ENCODE peak calls at places on chromosomes 4 and X, in six cellular contexts. One of them, this sample, is unnamed.

GRCh38 chrX:118392726-118393125 is 46.8 kb downstream of the WDR44 start:
- DNase-seq in IMR-90: peak; percentile 37
- DNase-seq in heart left ventricle: no peak
- DNase-seq in body of pancreas: no peak
- DNase-seq in ovary: no peak
- DNase-seq in tibial nerve: no peak
- DNase-seq in this sample: no peak

GRCh38 chr4:81425087-81425486 is 46.6 kb downstream of the RASGEF1B start:
- DNase-seq in IMR-90: no peak
- DNase-seq in heart left ventricle: no peak
- DNase-seq in body of pancreas: no peak
- DNase-seq in ovary: no peak
- DNase-seq in tibial nerve: no peak
- DNase-seq in this sample: peak; percentile 50

GRCh38 chr4:84803121-84803520 is 163.4 kb downstream of the WDFY3 start:
- DNase-seq in IMR-90: no peak
- DNase-seq in heart left ventricle: no peak
- DNase-seq in body of pancreas: no peak
- DNase-seq in ovary: no peak
- DNase-seq in tibial nerve: no peak
- DNase-seq in this sample: no peak

GRCh38 chr4:88217169-88217568 is 58.7 kb upstream of the ABCG2 start:
- DNase-seq in IMR-90: no peak
- DNase-seq in heart left ventricle: no peak
- DNase-seq in body of pancreas: no peak
- DNase-seq in ovary: no peak
- DNase-seq in tibial nerve: no peak
- DNase-seq in this sample: no peak

GRCh38 chr4:55793479-55793878 is 26.1 kb upstream of the EXOC1L start:
- DNase-seq in IMR-90: no peak
- DNase-seq in heart left ventricle: no peak
- DNase-seq in body of pancreas: no peak
- DNase-seq in ovary: no peak
- DNase-seq in tibial nerve: no peak
- DNase-seq in this sample: no peak

GRCh38 chr4:136741468-136741867 is 790.8 kb downstream of the PCDH18 start:
- DNase-seq in IMR-90: peak; percentile 81
- DNase-seq in heart left ventricle: no peak
- DNase-seq in body of pancreas: no peak
- DNase-seq in ovary: no peak
- DNase-seq in tibial nerve: no peak
- DNase-seq in this sample: no peak

GRCh38 chrX:115054876-115055275 is 37.5 kb upstream of the IL13RA2 start:
- DNase-seq in IMR-90: no peak
- DNase-seq in heart left ventricle: no peak
- DNase-seq in body of pancreas: no peak
- DNase-seq in ovary: no peak
- DNase-seq in tibial nerve: no peak
- DNase-seq in this sample: no peak

GRCh38 chr4:45063166-45063565 is 336.8 kb upstream of the GNPDA2 start:
- DNase-seq in IMR-90: no peak
- DNase-seq in heart left ventricle: no peak
- DNase-seq in body of pancreas: no peak
- DNase-seq in ovary: no peak
- DNase-seq in tibial nerve: no peak
- DNase-seq in this sample: no peak

GRCh38 chrX:1667566-1667965 is 52.7 kb downstream of the ASMT start:
- DNase-seq in IMR-90: no peak
- DNase-seq in heart left ventricle: no peak
- DNase-seq in body of pancreas: no peak
- DNase-seq in ovary: no peak
- DNase-seq in tibial nerve: no peak
- DNase-seq in this sample: no peak

GRCh38 chr4:83075696-83076095 is 38.8 kb downstream of the PLAC8 start:
- DNase-seq in IMR-90: peak; percentile 78
- DNase-seq in heart left ventricle: no peak
- DNase-seq in body of pancreas: no peak
- DNase-seq in ovary: no peak
- DNase-seq in tibial nerve: no peak
- DNase-seq in this sample: no peak

GRCh38 chrX:130826249-130826648 is 76.8 kb downstream of the ENOX2 start:
- DNase-seq in IMR-90: no peak
- DNase-seq in heart left ventricle: no peak
- DNase-seq in body of pancreas: no peak
- DNase-seq in ovary: no peak
- DNase-seq in tibial nerve: no peak
- DNase-seq in this sample: no peak

GRCh38 chr4:136922066-136922465 is 610.2 kb downstream of the PCDH18 start:
- DNase-seq in IMR-90: no peak
- DNase-seq in heart left ventricle: no peak
- DNase-seq in body of pancreas: no peak
- DNase-seq in ovary: no peak
- DNase-seq in tibial nerve: no peak
- DNase-seq in this sample: no peak

GRCh38 chrX:22314692-22315091 is 42.0 kb downstream of the CBLL2 start:
- DNase-seq in IMR-90: peak; percentile 15
- DNase-seq in heart left ventricle: no peak
- DNase-seq in body of pancreas: no peak
- DNase-seq in ovary: no peak
- DNase-seq in tibial nerve: no peak
- DNase-seq in this sample: no peak

GRCh38 chr4:149645790-149646189 is 169.9 kb downstream of the IQCM start:
- DNase-seq in IMR-90: no peak
- DNase-seq in heart left ventricle: no peak
- DNase-seq in body of pancreas: no peak
- DNase-seq in ovary: no peak
- DNase-seq in tibial nerve: no peak
- DNase-seq in this sample: no peak

GRCh38 chr4:188417181-188417580 is 277.9 kb downstream of the TRIML1 start:
- DNase-seq in IMR-90: peak; percentile 15
- DNase-seq in heart left ventricle: no peak
- DNase-seq in body of pancreas: no peak
- DNase-seq in ovary: no peak
- DNase-seq in tibial nerve: no peak
- DNase-seq in this sample: no peak

GRCh38 chr4:175456131-175456530 is 355.9 kb downstream of the GPM6A start:
- DNase-seq in IMR-90: no peak
- DNase-seq in heart left ventricle: no peak
- DNase-seq in body of pancreas: no peak
- DNase-seq in ovary: no peak
- DNase-seq in tibial nerve: no peak
- DNase-seq in this sample: no peak

GRCh38 chr4:102578819-102579218 is 77.7 kb downstream of the NFKB1 start:
- DNase-seq in IMR-90: no peak
- DNase-seq in heart left ventricle: no peak
- DNase-seq in body of pancreas: no peak
- DNase-seq in ovary: no peak
- DNase-seq in tibial nerve: no peak
- DNase-seq in this sample: peak; percentile 42

GRCh38 chrX:129318375-129318774 is 204.9 kb downstream of the SMARCA1 start:
- DNase-seq in IMR-90: peak; percentile 35
- DNase-seq in heart left ventricle: no peak
- DNase-seq in body of pancreas: no peak
- DNase-seq in ovary: no peak
- DNase-seq in tibial nerve: no peak
- DNase-seq in this sample: no peak

GRCh38 chr4:156336516-156336915 is 382.9 kb upstream of the CTSO start:
- DNase-seq in IMR-90: no peak
- DNase-seq in heart left ventricle: no peak
- DNase-seq in body of pancreas: no peak
- DNase-seq in ovary: no peak
- DNase-seq in tibial nerve: no peak
- DNase-seq in this sample: no peak

GRCh38 chrX:56120242-56120641 is 111.9 kb upstream of the KLF8 start:
- DNase-seq in IMR-90: no peak
- DNase-seq in heart left ventricle: no peak
- DNase-seq in body of pancreas: no peak
- DNase-seq in ovary: no peak
- DNase-seq in tibial nerve: no peak
- DNase-seq in this sample: no peak

GRCh38 chr4:59553739-59554126 is 1646.4 kb upstream of the ADGRL3 start:
- DNase-seq in IMR-90: no peak
- DNase-seq in heart left ventricle: no peak
- DNase-seq in body of pancreas: no peak
- DNase-seq in ovary: no peak
- DNase-seq in tibial nerve: no peak
- DNase-seq in this sample: peak; percentile 11

GRCh38 chr4:48329976-48330375 is 11.4 kb upstream of the SLAIN2 start:
- DNase-seq in IMR-90: peak; percentile 91
- DNase-seq in heart left ventricle: no peak
- DNase-seq in body of pancreas: no peak
- DNase-seq in ovary: no peak
- DNase-seq in tibial nerve: no peak
- DNase-seq in this sample: no peak

GRCh38 chr4:81353861-81354260 is 117.8 kb downstream of the RASGEF1B start:
- DNase-seq in IMR-90: peak; percentile 84
- DNase-seq in heart left ventricle: no peak
- DNase-seq in body of pancreas: no peak
- DNase-seq in ovary: no peak
- DNase-seq in tibial nerve: no peak
- DNase-seq in this sample: no peak

GRCh38 chrX:134931550-134931949 is 59.2 kb upstream of the SMIM10 start:
- DNase-seq in IMR-90: no peak
- DNase-seq in heart left ventricle: no peak
- DNase-seq in body of pancreas: no peak
- DNase-seq in ovary: no peak
- DNase-seq in tibial nerve: no peak
- DNase-seq in this sample: peak; percentile 4

GRCh38 chrX:86237482-86237881 is 89.2 kb downstream of the DACH2 start:
- DNase-seq in IMR-90: no peak
- DNase-seq in heart left ventricle: no peak
- DNase-seq in body of pancreas: no peak
- DNase-seq in ovary: no peak
- DNase-seq in tibial nerve: no peak
- DNase-seq in this sample: no peak

GRCh38 chr4:6230827-6231662 is 30.7 kb upstream of the JAKMIP1 start:
- DNase-seq in IMR-90: no peak
- DNase-seq in heart left ventricle: peak; percentile 27
- DNase-seq in body of pancreas: no peak
- DNase-seq in ovary: no peak
- DNase-seq in tibial nerve: no peak
- DNase-seq in this sample: no peak

GRCh38 chrX:51144828-51145442 is 187.7 kb upstream of the NUDT10 start:
- DNase-seq in IMR-90: peak; percentile 10
- DNase-seq in heart left ventricle: no peak
- DNase-seq in body of pancreas: peak; percentile 45
- DNase-seq in ovary: no peak
- DNase-seq in tibial nerve: no peak
- DNase-seq in this sample: peak; percentile 48

GRCh38 chrX:103107836-103108235 is 14.9 kb upstream of the NXF3 start:
- DNase-seq in IMR-90: no peak
- DNase-seq in heart left ventricle: no peak
- DNase-seq in body of pancreas: peak; percentile 38
- DNase-seq in ovary: no peak
- DNase-seq in tibial nerve: no peak
- DNase-seq in this sample: no peak

GRCh38 chrX:13750204-13750603 is 15.7 kb downstream of the OFD1 start:
- DNase-seq in IMR-90: peak; percentile 48
- DNase-seq in heart left ventricle: no peak
- DNase-seq in body of pancreas: no peak
- DNase-seq in ovary: no peak
- DNase-seq in tibial nerve: no peak
- DNase-seq in this sample: peak; percentile 57

GRCh38 chrX:281166-281999 is at the start of gene PLCXD1:
- DNase-seq in IMR-90: peak; percentile 36
- DNase-seq in heart left ventricle: no peak
- DNase-seq in body of pancreas: peak; percentile 27
- DNase-seq in ovary: peak; percentile 39
- DNase-seq in tibial nerve: no peak
- DNase-seq in this sample: no peak

GRCh38 chr4:4418676-4419370 is 31.9 kb downstream of the NSG1 start:
- DNase-seq in IMR-90: no peak
- DNase-seq in heart left ventricle: no peak
- DNase-seq in body of pancreas: no peak
- DNase-seq in ovary: no peak
- DNase-seq in tibial nerve: no peak
- DNase-seq in this sample: no peak

GRCh38 chrX:40539214-40540142 is 41.3 kb upstream of the ATP6AP2 start:
- DNase-seq in IMR-90: peak; percentile 71
- DNase-seq in heart left ventricle: peak; percentile 65
- DNase-seq in body of pancreas: peak; percentile 14
- DNase-seq in ovary: no peak
- DNase-seq in tibial nerve: no peak
- DNase-seq in this sample: peak; percentile 82
- TF ChIP-seq POLR2A in IMR-90: no peak
- TF ChIP-seq POLR2A in heart left ventricle: no peak
- TF ChIP-seq POLR2A in body of pancreas: no peak
- TF ChIP-seq POLR2A in ovary: no peak
- TF ChIP-seq POLR2A in tibial nerve: no peak
- TF ChIP-seq POLR2A in this sample: no peak

GRCh38 chrX:16712116-16712824 is at the start of gene CTPS2:
- DNase-seq in IMR-90: peak; percentile 48
- DNase-seq in heart left ventricle: peak; percentile 83
- DNase-seq in body of pancreas: peak; percentile 75
- DNase-seq in ovary: peak; percentile 62
- DNase-seq in tibial nerve: peak; percentile 23
- DNase-seq in this sample: peak; percentile 79
- TF ChIP-seq POLR2A in IMR-90: no peak
- TF ChIP-seq POLR2A in heart left ventricle: no peak
- TF ChIP-seq POLR2A in body of pancreas: peak; percentile 84
- TF ChIP-seq POLR2A in ovary: no peak
- TF ChIP-seq POLR2A in tibial nerve: peak; percentile 40
- TF ChIP-seq POLR2A in this sample: peak; percentile 76

GRCh38 chrX:54044126-54044876 is at the start of gene PHF8:
- DNase-seq in IMR-90: peak; percentile 92
- DNase-seq in heart left ventricle: peak; percentile 96
- DNase-seq in body of pancreas: peak; percentile 97
- DNase-seq in ovary: peak; percentile 94
- DNase-seq in tibial nerve: peak; percentile 89
- DNase-seq in this sample: peak; percentile 97
- TF ChIP-seq POLR2A in IMR-90: peak; percentile 77
- TF ChIP-seq POLR2A in heart left ventricle: no peak
- TF ChIP-seq POLR2A in body of pancreas: peak; percentile 59
- TF ChIP-seq POLR2A in ovary: peak; percentile 42
- TF ChIP-seq POLR2A in tibial nerve: peak; percentile 55
- TF ChIP-seq POLR2A in this sample: peak; percentile 67

GRCh38 chr4:168802222-168802621 is 207.8 kb downstream of the CBR4 start:
- DNase-seq in IMR-90: no peak
- DNase-seq in heart left ventricle: no peak
- DNase-seq in body of pancreas: no peak
- DNase-seq in ovary: no peak
- DNase-seq in tibial nerve: no peak
- DNase-seq in this sample: no peak

GRCh38 chr4:168800926-168801325 is 209.1 kb downstream of the CBR4 start:
- DNase-seq in IMR-90: no peak
- DNase-seq in heart left ventricle: no peak
- DNase-seq in body of pancreas: no peak
- DNase-seq in ovary: no peak
- DNase-seq in tibial nerve: no peak
- DNase-seq in this sample: no peak

GRCh38 chr4:168803727-168804126 is 206.3 kb downstream of the CBR4 start:
- DNase-seq in IMR-90: peak; percentile 88
- DNase-seq in heart left ventricle: no peak
- DNase-seq in body of pancreas: no peak
- DNase-seq in ovary: no peak
- DNase-seq in tibial nerve: no peak
- DNase-seq in this sample: no peak

GRCh38 chr4:168811207-168811606 is 198.8 kb downstream of the CBR4 start:
- DNase-seq in IMR-90: no peak
- DNase-seq in heart left ventricle: no peak
- DNase-seq in body of pancreas: no peak
- DNase-seq in ovary: no peak
- DNase-seq in tibial nerve: no peak
- DNase-seq in this sample: no peak

GRCh38 chr4:168805341-168805740 is 204.7 kb downstream of the CBR4 start:
- DNase-seq in IMR-90: no peak
- DNase-seq in heart left ventricle: no peak
- DNase-seq in body of pancreas: no peak
- DNase-seq in ovary: no peak
- DNase-seq in tibial nerve: no peak
- DNase-seq in this sample: no peak
- TF ChIP-seq POLR2A in IMR-90: no peak
- TF ChIP-seq POLR2A in heart left ventricle: no peak
- TF ChIP-seq POLR2A in body of pancreas: no peak
- TF ChIP-seq POLR2A in ovary: no peak
- TF ChIP-seq POLR2A in tibial nerve: no peak
- TF ChIP-seq POLR2A in this sample: no peak